ENCODE peak calls at places on chromosomes 7 and 10, in five cellular contexts. One of them, this sample, is unnamed.

GRCh38 chr7:4040031-4040928 is 641.8 kb upstream of the FOXK1 start:
- DNase-seq in HCT116: no peak
- DNase-seq in GM23248: no peak
- DNase-seq in hepatocyte: no peak
- DNase-seq in Karpas-422: no peak
- DNase-seq in this sample: no peak

GRCh38 chr7:146172112-146172511 is 55.5 kb downstream of the CNTNAP2 start:
- DNase-seq in HCT116: no peak
- DNase-seq in GM23248: no peak
- DNase-seq in hepatocyte: no peak
- DNase-seq in Karpas-422: no peak
- DNase-seq in this sample: no peak

GRCh38 chr7:1418505-1419309 is 40.6 kb downstream of the MICALL2 start:
- DNase-seq in HCT116: peak; percentile 94
- DNase-seq in GM23248: peak; percentile 54
- DNase-seq in hepatocyte: no peak
- DNase-seq in Karpas-422: peak; percentile 84
- DNase-seq in this sample: no peak

GRCh38 chr7:44149571-44150465 is 8.7 kb upstream of the MYL7 start:
- DNase-seq in HCT116: no peak
- DNase-seq in GM23248: peak; percentile 38
- DNase-seq in hepatocyte: no peak
- DNase-seq in Karpas-422: no peak
- DNase-seq in this sample: no peak

GRCh38 chr10:121572857-121573540 is 25.2 kb downstream of the FGFR2 start:
- DNase-seq in HCT116: no peak
- DNase-seq in GM23248: no peak
- DNase-seq in hepatocyte: no peak
- DNase-seq in Karpas-422: no peak
- DNase-seq in this sample: no peak

GRCh38 chr7:78587443-78588044 is 789.0 kb downstream of the PHTF2 start:
- DNase-seq in HCT116: peak; percentile 6
- DNase-seq in GM23248: peak; percentile 61
- DNase-seq in hepatocyte: no peak
- DNase-seq in Karpas-422: peak; percentile 70
- DNase-seq in this sample: peak; percentile 18

GRCh38 chr10:99579971-99580370 is 40.3 kb downstream of the SLC25A28 start:
- DNase-seq in HCT116: no peak
- DNase-seq in GM23248: no peak
- DNase-seq in hepatocyte: no peak
- DNase-seq in Karpas-422: no peak
- DNase-seq in this sample: no peak

GRCh38 chr7:46283852-46284251 is 362.8 kb upstream of the IGFBP3 start:
- DNase-seq in HCT116: no peak
- DNase-seq in GM23248: no peak
- DNase-seq in hepatocyte: no peak
- DNase-seq in Karpas-422: no peak
- DNase-seq in this sample: no peak

GRCh38 chr7:54858008-54858692 is 99.1 kb upstream of the SEC61G start:
- DNase-seq in HCT116: no peak
- DNase-seq in GM23248: no peak
- DNase-seq in hepatocyte: no peak
- DNase-seq in Karpas-422: no peak
- DNase-seq in this sample: no peak

GRCh38 chr10:77511498-77512218 is 126.0 kb downstream of the KCNMA1 start:
- DNase-seq in HCT116: no peak
- DNase-seq in GM23248: no peak
- DNase-seq in hepatocyte: no peak
- DNase-seq in Karpas-422: no peak
- DNase-seq in this sample: no peak

GRCh38 chr10:77516575-77516974 is 121.0 kb downstream of the KCNMA1 start:
- DNase-seq in HCT116: no peak
- DNase-seq in GM23248: no peak
- DNase-seq in hepatocyte: no peak
- DNase-seq in Karpas-422: no peak
- DNase-seq in this sample: no peak

GRCh38 chr10:77512219-77512578 is 125.4 kb downstream of the KCNMA1 start:
- DNase-seq in HCT116: no peak
- DNase-seq in GM23248: peak; percentile 60
- DNase-seq in hepatocyte: no peak
- DNase-seq in Karpas-422: no peak
- DNase-seq in this sample: no peak

GRCh38 chr10:77513220-77513619 is 124.4 kb downstream of the KCNMA1 start:
- DNase-seq in HCT116: no peak
- DNase-seq in GM23248: no peak
- DNase-seq in hepatocyte: no peak
- DNase-seq in Karpas-422: no peak
- DNase-seq in this sample: no peak

GRCh38 chr10:77513783-77514331 is 123.8 kb downstream of the KCNMA1 start:
- DNase-seq in HCT116: peak; percentile 74
- DNase-seq in GM23248: peak; percentile 95
- DNase-seq in hepatocyte: peak; percentile 75
- DNase-seq in Karpas-422: no peak
- DNase-seq in this sample: peak; percentile 93
- H3K4me1 ChIP-seq in HCT116: peaks cover 17% of the 10 kb centered on the region
- H3K4me1 ChIP-seq in GM23248: peaks cover 40% of the 10 kb centered on the region
- H3K4me1 ChIP-seq in hepatocyte: peaks cover 35% of the 10 kb centered on the region
- H3K4me1 ChIP-seq in Karpas-422: peaks cover 43% of the 10 kb centered on the region
- H3K4me1 ChIP-seq in this sample: peaks cover 47% of the 10 kb centered on the region

GRCh38 chr7:155355745-155356144 is 58.1 kb downstream of the INSIG1 start:
- DNase-seq in HCT116: no peak
- DNase-seq in GM23248: no peak
- DNase-seq in hepatocyte: no peak
- DNase-seq in Karpas-422: no peak
- DNase-seq in this sample: no peak

GRCh38 chr7:155358066-155358947 is 60.6 kb downstream of the INSIG1 start:
- DNase-seq in HCT116: no peak
- DNase-seq in GM23248: peak; percentile 26
- DNase-seq in hepatocyte: no peak
- DNase-seq in Karpas-422: no peak
- DNase-seq in this sample: no peak

GRCh38 chr7:155355176-155355575 is 57.5 kb downstream of the INSIG1 start:
- DNase-seq in HCT116: no peak
- DNase-seq in GM23248: no peak
- DNase-seq in hepatocyte: no peak
- DNase-seq in Karpas-422: no peak
- DNase-seq in this sample: no peak

GRCh38 chr7:155357573-155358041 is 59.9 kb downstream of the INSIG1 start:
- DNase-seq in HCT116: no peak
- DNase-seq in GM23248: peak; percentile 91
- DNase-seq in hepatocyte: no peak
- DNase-seq in Karpas-422: no peak
- DNase-seq in this sample: no peak

GRCh38 chr7:155356323-155357105 is 58.8 kb downstream of the INSIG1 start:
- DNase-seq in HCT116: peak; percentile 31
- DNase-seq in GM23248: peak; percentile 26
- DNase-seq in hepatocyte: peak; percentile 58
- DNase-seq in Karpas-422: peak; percentile 44
- DNase-seq in this sample: peak; percentile 49
- H3K9me2 ChIP-seq in HCT116: no peaks in the 10 kb centered on the region
- H3K9me2 ChIP-seq in GM23248: no peaks in the 10 kb centered on the region
- H3K9me2 ChIP-seq in hepatocyte: no peaks in the 10 kb centered on the region
- H3K9me2 ChIP-seq in Karpas-422: no peaks in the 10 kb centered on the region
- H3K9me2 ChIP-seq in this sample: no peaks in the 10 kb centered on the region

GRCh38 chr7:114084381-114085312 is 165.8 kb upstream of the PPP1R3A start:
- DNase-seq in HCT116: no peak
- DNase-seq in GM23248: peak; percentile 65
- DNase-seq in hepatocyte: peak; percentile 62
- DNase-seq in Karpas-422: no peak
- DNase-seq in this sample: no peak

GRCh38 chr7:114083714-114084113 is 164.9 kb upstream of the PPP1R3A start:
- DNase-seq in HCT116: no peak
- DNase-seq in GM23248: no peak
- DNase-seq in hepatocyte: no peak
- DNase-seq in Karpas-422: no peak
- DNase-seq in this sample: no peak

GRCh38 chr7:114081606-114082425 is 163.0 kb upstream of the PPP1R3A start:
- DNase-seq in HCT116: peak; percentile 56
- DNase-seq in GM23248: peak; percentile 71
- DNase-seq in hepatocyte: peak; percentile 54
- DNase-seq in Karpas-422: peak; percentile 57
- DNase-seq in this sample: peak; percentile 51

GRCh38 chr7:114082567-114082933 is 163.7 kb upstream of the PPP1R3A start:
- DNase-seq in HCT116: no peak
- DNase-seq in GM23248: no peak
- DNase-seq in hepatocyte: no peak
- DNase-seq in Karpas-422: no peak
- DNase-seq in this sample: no peak

DNA sequence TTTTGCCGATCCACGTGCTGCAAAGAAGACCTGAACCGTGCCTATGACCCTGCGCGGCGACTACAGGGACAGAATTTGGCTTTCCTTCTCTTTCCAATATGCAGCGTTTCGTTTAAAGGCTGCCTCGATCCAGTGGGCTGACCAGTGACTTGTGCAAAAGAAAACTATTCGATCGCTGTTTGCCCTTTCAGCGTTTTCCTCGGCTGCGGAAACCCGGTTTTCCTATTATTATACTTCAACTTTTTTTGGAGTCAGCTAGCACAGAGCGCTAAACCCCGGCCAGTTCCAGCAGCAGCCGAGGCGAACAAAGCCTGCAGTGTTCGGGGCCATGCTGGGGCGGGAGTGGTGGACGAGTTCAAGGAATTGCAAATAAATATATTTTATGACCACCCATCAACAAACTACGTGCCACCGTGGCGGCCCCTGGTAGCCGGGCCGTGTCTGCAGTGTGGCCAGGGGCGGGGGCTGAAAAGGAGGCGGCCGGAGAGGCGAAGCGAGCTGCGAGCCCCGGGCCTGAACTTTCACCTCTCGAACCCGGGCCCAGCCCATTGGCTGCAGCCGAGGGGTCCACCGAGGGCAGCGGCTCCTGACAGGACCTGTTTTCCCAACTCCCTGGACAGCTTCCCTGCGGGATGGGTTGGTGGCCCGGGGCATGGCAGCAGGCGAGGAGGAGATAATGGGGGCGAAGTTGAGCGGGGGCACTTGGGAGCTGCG is 164.3 kb upstream of the PPP1R3A start:
- DNase-seq in HCT116: no peak
- DNase-seq in GM23248: peak; percentile 54
- DNase-seq in hepatocyte: peak; percentile 42
- DNase-seq in Karpas-422: no peak
- DNase-seq in this sample: no peak
- H3K4me1 ChIP-seq in HCT116: peaks cover 4% of the 10 kb centered on the region
- H3K4me1 ChIP-seq in GM23248: no peaks in the 10 kb centered on the region
- H3K4me1 ChIP-seq in hepatocyte: peaks cover 17% of the 10 kb centered on the region
- H3K4me1 ChIP-seq in Karpas-422: no peaks in the 10 kb centered on the region
- H3K4me1 ChIP-seq in this sample: peaks cover 5% of the 10 kb centered on the region

DNA sequence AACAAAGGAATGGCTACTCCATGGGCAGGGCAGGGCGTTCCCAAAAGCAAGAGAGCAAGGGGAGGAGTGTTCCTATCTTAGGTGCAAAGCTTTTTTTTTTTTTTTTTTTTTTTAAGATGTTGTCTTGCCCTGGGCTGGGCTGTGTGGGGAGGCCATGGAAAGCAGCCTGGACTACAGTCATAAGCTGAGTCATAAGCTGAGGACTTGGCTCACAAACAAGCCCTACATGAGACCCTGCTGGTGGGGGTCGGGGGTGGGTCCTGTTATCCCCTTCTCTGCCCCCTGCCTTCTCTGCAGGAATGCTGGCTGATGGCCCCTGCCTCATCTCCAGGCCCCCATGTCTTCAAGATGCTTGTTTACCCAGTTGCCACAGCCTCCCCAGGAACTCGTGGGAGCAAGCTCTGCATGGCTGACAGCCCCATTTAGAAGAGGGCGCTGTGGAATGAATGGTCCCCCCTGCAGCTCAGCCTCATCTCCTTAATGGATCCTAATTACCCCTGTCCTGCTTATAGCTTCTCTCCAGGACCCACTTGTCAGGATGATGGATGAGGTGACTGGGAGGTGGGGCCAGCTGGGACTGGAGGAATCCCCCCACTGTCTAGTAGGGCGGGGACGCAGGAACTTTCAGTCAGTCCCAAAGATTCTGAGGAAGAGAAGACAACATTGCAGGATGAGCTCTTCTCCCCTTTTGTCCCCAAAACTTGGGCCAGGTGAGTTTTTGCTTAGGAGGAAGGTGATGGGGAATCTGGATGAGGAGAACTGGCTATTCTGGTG is 340.8 kb upstream of the PODXL start:
- DNase-seq in HCT116: peak; percentile 12
- DNase-seq in GM23248: peak; percentile 87
- DNase-seq in hepatocyte: no peak
- DNase-seq in Karpas-422: no peak
- DNase-seq in this sample: no peak
- H3K9me2 ChIP-seq in HCT116: no peaks in the 10 kb centered on the region
- H3K9me2 ChIP-seq in GM23248: no peaks in the 10 kb centered on the region
- H3K9me2 ChIP-seq in hepatocyte: no peaks in the 10 kb centered on the region
- H3K9me2 ChIP-seq in Karpas-422: no peaks in the 10 kb centered on the region
- H3K9me2 ChIP-seq in this sample: no peaks in the 10 kb centered on the region

DNA sequence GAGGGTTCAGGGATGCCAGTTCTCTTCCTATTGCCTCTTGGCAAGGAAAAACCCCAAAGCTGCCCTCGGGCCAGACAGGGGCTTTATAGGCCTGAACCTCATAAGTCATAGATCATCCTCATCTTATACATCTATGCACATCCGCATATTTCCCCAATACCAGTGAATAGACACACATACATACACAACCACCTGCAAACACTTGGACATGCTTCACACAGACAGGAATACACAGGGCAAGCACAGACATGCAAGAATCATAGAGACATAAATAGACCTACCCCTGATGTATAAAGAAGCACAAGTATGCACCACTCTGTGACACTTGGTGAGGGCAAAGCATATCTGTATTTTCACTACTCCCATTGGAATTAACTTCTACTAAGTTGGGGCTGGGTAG is 30.7 kb downstream of the MBL2 start:
- DNase-seq in HCT116: no peak
- DNase-seq in GM23248: no peak
- DNase-seq in hepatocyte: no peak
- DNase-seq in Karpas-422: no peak
- DNase-seq in this sample: no peak
- H3K4me1 ChIP-seq in HCT116: no peaks in the 10 kb centered on the region
- H3K4me1 ChIP-seq in GM23248: no peaks in the 10 kb centered on the region
- H3K4me1 ChIP-seq in hepatocyte: no peaks in the 10 kb centered on the region
- H3K4me1 ChIP-seq in Karpas-422: no peaks in the 10 kb centered on the region
- H3K4me1 ChIP-seq in this sample: no peaks in the 10 kb centered on the region

GRCh38 chr7:28599411-28599810 is 187.1 kb downstream of the CREB5 start:
- DNase-seq in HCT116: no peak
- DNase-seq in GM23248: no peak
- DNase-seq in hepatocyte: no peak
- DNase-seq in Karpas-422: no peak
- DNase-seq in this sample: no peak
- H3K9me2 ChIP-seq in HCT116: no peaks in the 10 kb centered on the region
- H3K9me2 ChIP-seq in GM23248: no peaks in the 10 kb centered on the region
- H3K9me2 ChIP-seq in hepatocyte: no peaks in the 10 kb centered on the region
- H3K9me2 ChIP-seq in Karpas-422: no peaks in the 10 kb centered on the region
- H3K9me2 ChIP-seq in this sample: no peaks in the 10 kb centered on the region

This sample was measured in PC-9.